ENCODE peak calls at places on chromosomes 3 and 15, in eight cellular contexts. I is pancreas, N is AG09309, L is HL-60, V is GM12865, B is kidney, H is K562, E is A549. W is an unnamed sample.

GRCh38 chr15:63928185-63928852 is 94.6 kb upstream of the HERC1 start:
- DNase-seq in I (no peak), E (no peak), B (no peak), L (no peak), N (no peak), V (no peak), H (no peak), W (no peak)

GRCh38 chr3:5503136-5503535 is 315.6 kb downstream of the EDEM1 start:
- DNase-seq in I (no peak), B (no peak), E (no peak), N (no peak), L (no peak), V (peak), H (no peak), W (no peak)

GRCh38 chr3:174035317-174035886 is 637.9 kb downstream of the NLGN1 start:
- DNase-seq in E (no peak), H (no peak), L (no peak), B (no peak), N (no peak), I (no peak), V (no peak), W (peak)

GRCh38 chr3:177499779-177500423 is 302.6 kb upstream of the TBL1XR1 start:
- DNase-seq in V (no peak), N (no peak), H (no peak), E (no peak), B (no peak), L (no peak), I (no peak), W (no peak)

GRCh38 chr15:64247906-64248541 is 85.2 kb upstream of the PPIB start:
- DNase-seq in V (peak), B (no peak), E (peak), N (peak), L (peak), H (peak), I (peak), W (no peak)

GRCh38 chr3:179453967-179454366 is 2.7 kb upstream of the GNB4 start:
- DNase-seq in L (no peak), I (no peak), H (no peak), N (no peak), E (no peak), V (no peak), B (no peak), W (no peak)

GRCh38 chr15:66369773-66370651 is 13.5 kb upstream of the TIPIN start:
- DNase-seq in L (peak), B (no peak), E (peak), I (no peak), N (no peak), H (peak), V (peak), W (no peak)

GRCh38 chr15:66269326-66270090 is 16.0 kb upstream of the MEGF11 start:
- DNase-seq in L (no peak), E (peak), V (no peak), I (no peak), B (no peak), N (peak), H (peak), W (peak)

GRCh38 chr3:181549266-181549665 is 162.5 kb upstream of the SOX2 start:
- DNase-seq in H (no peak), N (no peak), I (no peak), L (no peak), B (no peak), V (no peak), E (no peak), W (no peak)

GRCh38 chr3:155424041-155424605 is 130.6 kb upstream of the STRIT1 start:
- DNase-seq in H (no peak), L (no peak), B (no peak), N (no peak), E (no peak), V (no peak), I (no peak), W (no peak)

GRCh38 chr15:66196565-66196964 is 57.0 kb downstream of the MEGF11 start:
- DNase-seq in V (no peak), I (no peak), B (no peak), E (no peak), L (no peak), H (no peak), N (no peak), W (no peak)

GRCh38 chr15:52137432-52138357 is 25.1 kb upstream of the BCL2L10 start:
- DNase-seq in N (no peak), V (no peak), L (peak), E (no peak), I (peak), H (peak), B (no peak), W (no peak)

GRCh38 chr3:54951405-54951804 is 23.5 kb upstream of the LRTM1 start:
- DNase-seq in B (peak), N (peak), I (peak), L (no peak), H (peak), E (peak), V (peak), W (peak)

GRCh38 chr3:152834354-152835310 is at the start of gene P2RY1:
- DNase-seq in L (peak), N (no peak), I (peak), H (peak), E (peak), V (peak), B (peak), W (peak)

GRCh38 chr3:65776494-65776893 is 262.2 kb downstream of the MAGI1 start:
- DNase-seq in N (peak), L (no peak), I (no peak), V (no peak), H (no peak), E (no peak), B (no peak), W (no peak)

GRCh38 chr3:60759439-60759838 is 491.8 kb downstream of the FHIT start:
- DNase-seq in E (no peak), B (no peak), L (peak), V (peak), I (no peak), H (no peak), N (no peak), W (no peak)

GRCh38 chr3:126125781-126126251 is 41.9 kb upstream of the SLC41A3 start:
- DNase-seq in E (no peak), B (peak), N (no peak), V (no peak), H (no peak), I (peak), L (no peak), W (no peak)

GRCh38 chr3:177141899-177142651 is 55.2 kb downstream of the TBL1XR1 start:
- DNase-seq in H (no peak), L (no peak), V (peak), E (no peak), I (no peak), B (no peak), N (no peak), W (no peak)

GRCh38 chr3:8069981-8070380 is 431.6 kb upstream of the LMCD1 start:
- DNase-seq in B (no peak), E (no peak), I (no peak), L (no peak), H (no peak), N (no peak), V (no peak), W (no peak)

GRCh38 chr3:182179631-182180030 is 467.9 kb downstream of the SOX2 start:
- DNase-seq in B (no peak), I (no peak), L (no peak), E (no peak), N (no peak), V (no peak), H (no peak), W (no peak)

GRCh38 chr15:68012911-68013310 is 41.2 kb upstream of the PIAS1 start:
- DNase-seq in H (no peak), V (no peak), E (peak), B (no peak), I (no peak), N (no peak), L (no peak), W (no peak)

GRCh38 chr3:119219069-119219468 is 21.6 kb downstream of the B4GALT4 start:
- DNase-seq in E (no peak), L (no peak), B (no peak), H (no peak), N (no peak), V (peak), I (no peak), W (no peak)

GRCh38 chr3:59469948-59470723 is 420.3 kb upstream of the CFAP20DC start:
- DNase-seq in I (no peak), L (no peak), N (no peak), E (no peak), H (no peak), B (no peak), V (peak), W (no peak)

GRCh38 chr3:126557415-126557745 is 1.4 kb downstream of the C3orf22 start:
- DNase-seq in H (no peak), I (no peak), V (no peak), L (no peak), N (no peak), B (peak), E (no peak), W (peak)

GRCh38 chr15:63941698-63942465 is 104.4 kb downstream of the DAPK2 start:
- DNase-seq in V (no peak), H (no peak), I (no peak), L (no peak), B (no peak), E (no peak), N (no peak), W (no peak)

GRCh38 chr3:42544492-42545283 is 37.1 kb downstream of the SEC22C start:
- DNase-seq in B (peak), I (peak), E (no peak), N (no peak), V (no peak), L (no peak), H (no peak), W (no peak)

GRCh38 chr15:40313531-40314398 is 6.0 kb upstream of the PLCB2 start:
- DNase-seq in B (peak), V (peak), E (no peak), L (no peak), H (no peak), I (peak), N (no peak), W (peak)

GRCh38 chr15:72153269-72153668 is 35.1 kb downstream of the SENP8 start:
- DNase-seq in V (no peak), B (no peak), N (no peak), E (no peak), L (no peak), H (no peak), I (no peak), W (no peak)

GRCh38 chr15:65812467-65812866 is 20.4 kb upstream of the DENND4A start:
- DNase-seq in I (no peak), L (no peak), H (no peak), N (no peak), B (no peak), V (no peak), E (no peak), W (no peak)

GRCh38 chr15:88274534-88275460 is 18.3 kb upstream of the NTRK3 start:
- DNase-seq in L (no peak), H (peak), I (peak), E (peak), N (peak), B (no peak), V (peak), W (peak)

GRCh38 chr3:133821767-133822638 is 16.4 kb downstream of the SRPRB start:
- DNase-seq in L (no peak), V (no peak), I (peak), E (no peak), N (peak), H (peak), B (no peak), W (peak)

GRCh38 chr3:12662593-12663310 is 1.2 kb downstream of the RAF1 start:
- DNase-seq in N (no peak), H (peak), L (no peak), B (peak), V (peak), I (peak), E (peak), W (peak)

GRCh38 chr3:12660196-12660595 is 3.7 kb downstream of the RAF1 start:
- DNase-seq in B (no peak), I (no peak), N (no peak), E (no peak), V (no peak), L (no peak), H (no peak), W (no peak)

GRCh38 chr3:12661926-12662592 is 1.9 kb downstream of the RAF1 start:
- DNase-seq in I (no peak), L (no peak), H (no peak), B (no peak), E (no peak), V (no peak), N (no peak), W (no peak)

GRCh38 chr3:12663311-12663935 is 494 bp downstream of the RAF1 start:
- DNase-seq in N (no peak), H (no peak), I (peak), V (no peak), E (peak), L (no peak), B (peak), W (peak)

DNA sequence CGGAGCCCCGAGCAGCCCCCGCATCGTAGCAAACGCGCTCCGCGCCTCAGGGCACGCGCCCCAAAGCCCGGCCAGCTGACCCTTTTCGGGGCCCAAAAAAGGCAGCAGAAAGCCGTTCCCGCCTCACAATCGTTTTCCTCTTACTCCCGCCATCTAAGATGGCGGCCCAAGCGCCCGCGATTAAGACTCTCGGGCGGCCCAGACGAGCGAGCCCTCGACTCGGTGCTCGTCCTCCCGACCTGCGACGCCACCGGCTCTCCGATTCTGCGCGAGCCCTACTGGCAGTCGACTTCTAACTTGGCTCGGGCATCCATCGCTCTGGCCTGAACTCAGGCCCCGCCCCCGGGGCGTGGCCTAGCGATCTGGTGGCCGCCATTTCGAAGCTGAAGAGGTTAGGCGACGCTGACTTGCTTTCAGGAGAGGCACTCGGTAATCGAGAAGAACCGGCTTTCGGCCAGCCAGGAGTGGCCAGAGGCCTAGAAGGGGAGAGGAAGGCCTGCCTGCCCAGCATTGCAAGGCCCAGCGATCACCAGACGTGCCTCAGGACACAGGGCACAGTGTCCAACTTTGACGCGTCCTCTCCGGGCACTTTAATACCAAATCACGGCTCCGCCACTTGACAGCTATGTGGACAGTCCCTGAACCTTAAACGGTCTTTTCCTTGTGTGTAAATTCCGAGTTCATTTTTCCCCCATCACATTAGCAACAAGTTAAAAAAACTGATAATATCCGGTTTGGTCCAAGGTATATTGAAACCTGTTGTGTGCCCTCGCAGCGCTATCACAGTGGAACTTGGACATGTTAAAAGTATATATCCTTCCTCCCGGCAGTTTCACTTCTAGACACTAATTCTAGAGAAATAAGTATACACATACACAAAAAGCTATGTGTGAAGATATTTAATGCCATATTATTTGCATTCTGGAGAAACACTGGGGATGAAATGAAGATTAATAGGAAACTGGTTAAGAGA is at the start of gene RAF1:
- DNase-seq in V (peak), I (peak), B (peak), E (peak), L (peak), H (peak), N (peak), W (peak)
- H3K4me3 ChIP-seq in V (peak), I (peak), B (peak), E (peak), L (peak), H (peak), N (peak), W (peak)

GRCh38 chr15:84824260-84824690 is 7.1 kb downstream of the ALPK3 start:
- DNase-seq in H (no peak), E (no peak), L (no peak), V (no peak), N (no peak), B (no peak), I (no peak), W (no peak)

GRCh38 chr15:84827246-84827645 is 10.1 kb downstream of the ALPK3 start:
- DNase-seq in E (no peak), L (no peak), N (no peak), B (no peak), V (no peak), I (no peak), H (no peak), W (no peak)

GRCh38 chr15:84823580-84823878 is 6.4 kb downstream of the ALPK3 start:
- DNase-seq in B (no peak), I (no peak), N (no peak), H (no peak), V (no peak), E (no peak), L (no peak), W (no peak)

GRCh38 chr15:84828433-84828908 is 11.3 kb downstream of the ALPK3 start:
- DNase-seq in B (no peak), V (no peak), I (no peak), E (no peak), H (no peak), L (no peak), N (no peak), W (no peak)

DNA sequence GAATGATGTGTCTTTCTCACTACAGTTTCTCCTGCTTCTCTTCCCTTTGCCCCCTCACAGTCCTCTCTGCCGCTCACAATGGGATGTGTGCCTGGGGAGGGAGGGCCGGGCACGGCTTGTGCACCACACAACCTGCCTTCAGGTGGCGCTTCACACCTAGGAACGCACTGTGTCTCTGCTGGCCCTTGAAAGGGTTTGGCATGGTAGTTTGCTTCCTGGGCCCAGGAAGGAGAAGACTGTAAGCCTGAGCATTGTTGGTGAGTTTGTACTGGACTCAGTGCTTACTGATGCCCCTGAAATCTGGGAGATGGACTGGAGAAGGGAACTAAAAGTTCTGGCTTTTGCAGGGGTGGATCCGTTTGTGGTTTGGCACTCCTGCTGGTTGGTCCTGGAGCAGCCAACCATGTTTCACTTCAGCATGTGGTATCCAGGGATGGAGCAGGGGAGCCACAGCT is 9.2 kb downstream of the ALPK3 start:
- DNase-seq in E (peak), N (no peak), I (peak), B (no peak), V (peak), L (no peak), H (peak), W (no peak)
- TF ChIP-seq CTCF in E (peak), N (peak), I (peak), B (peak), V (peak), L (peak), H (peak), W (peak)

GRCh38 chr15:94348084-94348483 is 116.7 kb downstream of the MCTP2 start:
- DNase-seq in B (no peak), I (no peak), H (no peak), L (no peak), V (no peak), E (no peak), N (no peak), W (no peak)

GRCh38 chr15:94351121-94351520 is 119.8 kb downstream of the MCTP2 start:
- DNase-seq in N (no peak), I (no peak), B (no peak), V (no peak), E (no peak), H (no peak), L (no peak), W (no peak)

GRCh38 chr15:94346272-94346671 is 114.9 kb downstream of the MCTP2 start:
- DNase-seq in B (no peak), L (no peak), E (peak), I (no peak), H (no peak), N (no peak), V (no peak), W (no peak)
- H3K4me3 ChIP-seq in B (no peak), L (no peak), E (no peak), I (no peak), H (no peak), N (no peak), V (no peak), W (no peak)

DNA sequence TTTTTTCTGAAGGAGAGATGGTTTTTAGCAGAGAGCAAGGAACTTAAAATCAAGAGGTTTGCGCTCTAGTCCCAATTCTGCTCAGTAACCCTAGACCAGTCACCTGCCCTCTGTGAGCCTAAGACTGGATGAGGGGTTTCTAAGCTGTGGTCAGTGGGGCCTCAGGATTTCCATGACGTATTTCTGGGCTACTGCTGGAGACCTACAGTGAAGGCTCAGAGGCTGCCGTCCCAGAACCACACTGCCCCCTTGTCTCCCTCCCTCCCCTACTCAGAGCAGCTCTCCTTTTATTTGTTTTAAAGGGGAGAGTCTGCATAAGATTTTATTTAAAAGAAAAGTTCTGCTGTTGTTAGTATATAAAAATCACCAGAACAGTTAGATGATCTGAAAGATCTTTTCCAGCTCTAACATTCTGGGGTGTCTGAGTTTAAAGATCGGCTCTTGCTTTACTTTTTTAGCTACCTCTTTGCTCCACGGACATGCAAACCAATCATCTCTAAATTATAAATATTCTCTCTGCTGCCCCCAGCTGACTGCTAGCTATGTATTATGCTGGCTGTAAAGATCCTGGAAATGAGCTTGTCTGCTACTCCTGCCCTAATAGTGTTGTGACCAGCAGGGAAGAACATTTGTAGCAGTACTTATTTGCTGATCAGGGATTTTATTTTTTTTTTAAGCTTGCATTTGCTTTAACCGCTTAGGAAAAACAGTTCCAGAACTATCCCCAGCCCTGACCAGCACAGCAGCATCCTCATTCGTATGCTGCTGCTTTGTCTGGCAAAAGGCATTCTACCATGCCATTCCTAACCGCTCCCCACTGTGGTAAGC is 28.6 kb upstream of the NDUFB4 start:
- DNase-seq in E (peak), H (no peak), I (no peak), N (no peak), L (no peak), B (no peak), V (no peak), W (peak)
- TF ChIP-seq CTCF in E (peak), H (peak), I (no peak), N (peak), L (no peak), B (peak), V (peak), W (peak)